ENCODE peak calls at places on chromosomes 13 and 19, in four cellular contexts. T is IMR-90, Q is H9, F is neuronal stem cell. E is an unnamed sample.

GRCh38 chr19:49132974-49133609 is 13.7 kb downstream of the PPFIA3 start:
- DNase-seq in T (no peak), Q (peak), F (no peak), E (no peak)

GRCh38 chr19:13640611-13641010 is 123.7 kb upstream of the MRI1 start:
- DNase-seq in T (no peak), Q (no peak), F (no peak), E (no peak)

GRCh38 chr13:38419312-38419873 is 69.7 kb downstream of the UFM1 start:
- DNase-seq in T (no peak), Q (no peak), F (no peak), E (no peak)

GRCh38 chr13:106453101-106453500 is 82.4 kb downstream of the EFNB2 start:
- DNase-seq in T (no peak), Q (no peak), F (no peak), E (no peak)

GRCh38 chr19:52196256-52196967 is 6.6 kb downstream of the PPP2R1A start:
- DNase-seq in T (peak), Q (no peak), F (no peak), E (no peak)

GRCh38 chr13:43304945-43305344 is 281.6 kb downstream of the DNAJC15 start:
- DNase-seq in T (no peak), Q (no peak), F (no peak), E (no peak)

GRCh38 chr19:18319591-18320135 is 3.2 kb downstream of the LSM4 start:
- DNase-seq in T (no peak), Q (no peak), F (no peak), E (no peak)

GRCh38 chr19:18785179-18786124 is 5.7 kb downstream of the COMP start:
- DNase-seq in T (peak), Q (peak), F (peak), E (peak)

GRCh38 chr19:4140237-4140711 is 13.2 kb upstream of the CREB3L3 start:
- DNase-seq in T (peak), Q (peak), F (peak), E (peak)

GRCh38 chr13:33518442-33518841 is 232.9 kb upstream of the STARD13 start:
- DNase-seq in T (no peak), Q (no peak), F (no peak), E (no peak)
- H2AFZ ChIP-seq in T (no peak), Q (no peak), F (no peak), E (no peak)

GRCh38 chr13:20415288-20415644 is 110.4 kb downstream of the CRYL1 start:
- DNase-seq in T (no peak), Q (no peak), F (no peak), E (no peak)

GRCh38 chr13:20412761-20413355 is 112.8 kb downstream of the CRYL1 start:
- DNase-seq in T (peak), Q (peak), F (no peak), E (peak)

GRCh38 chr13:20415694-20416107 is 110.0 kb downstream of the CRYL1 start:
- DNase-seq in T (no peak), Q (no peak), F (no peak), E (no peak)

GRCh38 chr13:20416223-20416622 is 109.4 kb downstream of the CRYL1 start:
- DNase-seq in T (no peak), Q (no peak), F (no peak), E (no peak)

DNA sequence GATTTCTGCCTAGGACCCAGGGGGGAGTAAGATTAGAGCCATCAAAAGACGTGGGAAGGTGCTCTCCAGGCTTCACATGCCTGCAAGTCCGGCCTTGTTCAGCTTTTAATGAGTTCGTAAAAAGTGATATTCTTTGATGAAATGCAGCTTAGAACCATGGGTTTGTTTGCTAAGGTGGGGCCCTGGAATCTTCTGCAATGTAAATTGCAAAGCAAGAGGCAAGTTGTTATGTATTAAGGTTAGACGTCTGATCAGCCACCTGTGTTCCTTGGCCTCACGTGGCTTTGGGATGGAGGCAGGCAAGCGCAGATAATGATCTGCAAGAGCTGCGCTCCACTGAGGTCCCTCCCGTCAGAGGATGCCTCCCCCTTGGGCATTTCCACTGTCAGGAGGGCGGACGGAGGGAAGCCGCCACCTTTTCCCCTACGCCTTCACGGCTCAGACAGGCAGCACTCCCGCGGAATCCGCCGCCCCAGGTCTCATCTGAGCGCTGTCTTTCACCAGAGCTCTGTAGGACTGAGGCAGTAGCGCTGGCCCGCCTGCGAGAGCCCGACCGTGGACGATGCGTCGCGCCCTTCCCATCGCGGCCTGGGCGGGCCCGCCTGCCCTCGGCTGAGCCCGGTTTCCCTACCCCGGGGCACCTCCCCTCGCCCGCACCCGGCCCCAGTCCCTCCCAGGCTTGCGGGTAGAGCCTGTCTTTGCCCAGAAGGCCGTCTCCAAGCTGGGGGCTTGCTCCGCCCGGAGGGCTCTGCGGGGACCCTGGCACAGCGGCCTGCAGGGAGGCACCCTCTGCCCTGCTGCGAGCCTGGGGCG is 111.0 kb downstream of the CRYL1 start:
- DNase-seq in T (no peak), Q (peak), F (no peak), E (no peak)
- H4K8ac ChIP-seq in T (no peak), Q (no peak), F (no peak), E (no peak)

GRCh38 chr13:102901615-102902305 is 55.9 kb downstream of the ERCC5 start:
- DNase-seq in T (peak), Q (no peak), F (no peak), E (no peak)
- H2BK15ac ChIP-seq in T (no peak), Q (no peak), F (no peak), E (no peak)

GRCh38 chr13:27796544-27797227 is 4.4 kb downstream of the GSX1 start:
- DNase-seq in T (no peak), Q (no peak), F (no peak), E (no peak)
- H2AFZ ChIP-seq in T (peak), Q (no peak), F (peak), E (no peak)